ENCODE peak calls at places on chromosomes 3 and 15, in eight cellular contexts. C, R, A, H, D, T, L and U are unnamed samples.

GRCh38 chr3:162544246-162544645 is 1047.6 kb downstream of the OTOL1 start:
- DNase-seq in C (no peak), R (no peak), A (no peak), H (no peak), D (no peak), T (no peak), L (peak), U (no peak)

GRCh38 chr3:62041681-62042080 is 331.7 kb downstream of the FEZF2 start:
- DNase-seq in C (no peak), R (no peak), A (no peak), H (no peak), D (no peak), T (no peak), L (no peak), U (no peak)

GRCh38 chr3:112873632-112874031 is 27.0 kb upstream of the CD200R1L start:
- DNase-seq in C (no peak), R (no peak), A (no peak), H (no peak), D (no peak), T (no peak), L (no peak), U (no peak)

GRCh38 chr3:197522881-197523342 is 32.9 kb downstream of the BDH1 start:
- DNase-seq in C (no peak), R (no peak), A (no peak), H (no peak), D (peak), T (no peak), L (peak), U (no peak)

GRCh38 chr3:27713066-27713400 is 9.1 kb downstream of the EOMES start:
- DNase-seq in C (no peak), R (no peak), A (no peak), H (no peak), D (no peak), T (no peak), L (no peak), U (no peak)

GRCh38 chr3:13136426-13136825 is 63.2 kb upstream of the IQSEC1 start:
- DNase-seq in C (no peak), R (no peak), A (no peak), H (no peak), D (no peak), T (no peak), L (no peak), U (no peak)

GRCh38 chr15:67033012-67033411 is 32.4 kb upstream of the SMAD3 start:
- DNase-seq in C (no peak), R (no peak), A (no peak), H (no peak), D (no peak), T (no peak), L (no peak), U (no peak)

GRCh38 chr3:181695661-181696491 is 15.8 kb upstream of the SOX2 start:
- DNase-seq in C (no peak), R (no peak), A (no peak), H (no peak), D (no peak), T (peak), L (peak), U (no peak)

GRCh38 chr3:141656771-141657170 is 81.3 kb upstream of the RNF7 start:
- DNase-seq in C (no peak), R (no peak), A (no peak), H (no peak), D (no peak), T (peak), L (peak), U (no peak)

GRCh38 chr3:150495149-150495548 is 51.1 kb downstream of the SERP1 start:
- DNase-seq in C (no peak), R (no peak), A (no peak), H (no peak), D (no peak), T (no peak), L (no peak), U (no peak)

GRCh38 chr15:95812491-95812890 is 518.0 kb upstream of the NR2F2 start:
- DNase-seq in C (no peak), R (no peak), A (no peak), H (no peak), D (no peak), T (peak), L (peak), U (no peak)

GRCh38 chr3:59809016-59809415 is 759.2 kb upstream of the CFAP20DC start:
- DNase-seq in C (no peak), R (no peak), A (no peak), H (no peak), D (no peak), T (peak), L (peak), U (no peak)

GRCh38 chr15:72199721-72200212 is 2.2 kb upstream of the GRAMD2A start:
- DNase-seq in C (peak), R (peak), A (peak), H (no peak), D (peak), T (peak), L (peak), U (peak)

GRCh38 chr15:79728867-79729266 is 167.9 kb downstream of the MTHFS start:
- DNase-seq in C (no peak), R (no peak), A (no peak), H (no peak), D (no peak), T (no peak), L (no peak), U (no peak)

GRCh38 chr3:149579838-149580542 is 77.8 kb downstream of the WWTR1 start:
- DNase-seq in C (no peak), R (no peak), A (no peak), H (no peak), D (no peak), T (peak), L (peak), U (no peak)

GRCh38 chr3:183637106-183637486 is 1.7 kb downstream of the KLHL24 start:
- DNase-seq in C (no peak), R (no peak), A (no peak), H (no peak), D (no peak), T (no peak), L (no peak), U (no peak)

GRCh38 chr3:194257916-194258668 is 93.0 kb downstream of the CPN2 start:
- DNase-seq in C (no peak), R (no peak), A (no peak), H (no peak), D (no peak), T (no peak), L (no peak), U (no peak)

GRCh38 chr3:100257601-100258000 is 3.2 kb upstream of the TBC1D23 start:
- DNase-seq in C (no peak), R (no peak), A (no peak), H (no peak), D (no peak), T (peak), L (peak), U (no peak)

GRCh38 chr3:138862531-138862923 is 27.8 kb upstream of the PIK3CB start:
- DNase-seq in C (no peak), R (peak), A (peak), H (no peak), D (no peak), T (peak), L (peak), U (no peak)

GRCh38 chr3:5093786-5094185 is 28.3 kb upstream of the ARL8B start:
- DNase-seq in C (no peak), R (no peak), A (no peak), H (no peak), D (no peak), T (peak), L (no peak), U (no peak)

GRCh38 chr3:38487323-38487722 is 8.8 kb upstream of the EXOG start:
- DNase-seq in C (no peak), R (no peak), A (peak), H (no peak), D (no peak), T (no peak), L (no peak), U (no peak)

GRCh38 chr15:95857124-95857757 is 473.3 kb upstream of the NR2F2 start:
- DNase-seq in C (no peak), R (no peak), A (no peak), H (no peak), D (no peak), T (peak), L (no peak), U (no peak)

GRCh38 chr15:47750030-47750739 is 32.9 kb downstream of the SEMA6D start:
- DNase-seq in C (no peak), R (no peak), A (no peak), H (no peak), D (no peak), T (peak), L (peak), U (no peak)

GRCh38 chr3:193796089-193796488 is 203.1 kb downstream of the OPA1 start:
- DNase-seq in C (no peak), R (no peak), A (no peak), H (no peak), D (no peak), T (no peak), L (no peak), U (no peak)

GRCh38 chr15:81271761-81272644 is 51.9 kb downstream of the STARD5 start:
- DNase-seq in C (no peak), R (peak), A (no peak), H (no peak), D (no peak), T (no peak), L (no peak), U (no peak)

GRCh38 chr3:23921052-23921511 is 4.2 kb downstream of the RPL15 start:
- DNase-seq in C (no peak), R (no peak), A (no peak), H (no peak), D (no peak), T (no peak), L (no peak), U (no peak)

GRCh38 chr3:98551754-98552153 is 20.0 kb downstream of the GPR15 start:
- DNase-seq in C (no peak), R (no peak), A (no peak), H (no peak), D (no peak), T (no peak), L (no peak), U (no peak)

GRCh38 chr15:82103500-82103899 is 57.7 kb upstream of the MEX3B start:
- DNase-seq in C (no peak), R (no peak), A (no peak), H (no peak), D (no peak), T (no peak), L (no peak), U (no peak)

GRCh38 chr3:141575879-141576743 is 89.3 kb downstream of the RASA2 start:
- DNase-seq in C (no peak), R (no peak), A (no peak), H (no peak), D (no peak), T (peak), L (peak), U (no peak)

GRCh38 chr3:48919215-48920138 is 835 bp downstream of the ARIH2 start:
- DNase-seq in C (peak), R (peak), A (peak), H (no peak), D (no peak), T (peak), L (peak), U (no peak)

GRCh38 chr3:50523170-50523865 is 19.9 kb upstream of the CACNA2D2 start:
- DNase-seq in C (no peak), R (no peak), A (no peak), H (no peak), D (peak), T (no peak), L (no peak), U (no peak)

GRCh38 chr3:124800511-124801374 is 70.5 kb downstream of the UMPS start:
- DNase-seq in C (no peak), R (peak), A (peak), H (no peak), D (no peak), T (peak), L (peak), U (no peak)

GRCh38 chr3:81643721-81644120 is 117.7 kb downstream of the GBE1 start:
- DNase-seq in C (peak), R (no peak), A (no peak), H (no peak), D (no peak), T (peak), L (peak), U (no peak)
- TF ChIP-seq CTCF in C (peak), R (no peak), A (peak), H (no peak), D (peak), T (peak), L (peak), U (no peak)

GRCh38 chr3:33054100-33055097 is 42.5 kb downstream of the GLB1 start:
- DNase-seq in C (no peak), R (no peak), A (no peak), H (no peak), D (no peak), T (no peak), L (peak), U (no peak)
- TF ChIP-seq CTCF in C (no peak), R (no peak), A (no peak), H (no peak), D (no peak), T (no peak), L (no peak), U (no peak)

GRCh38 chr15:59622289-59622688 is 10.7 kb downstream of the GCNT3 start:
- DNase-seq in C (peak), R (no peak), A (peak), H (no peak), D (no peak), T (peak), L (peak), U (peak)
- TF ChIP-seq CTCF in C (peak), R (no peak), A (no peak), H (no peak), D (peak), T (peak), L (peak), U (no peak)

GRCh38 chr3:129625071-129625874 is 18.8 kb upstream of the PLXND1 start:
- DNase-seq in C (no peak), R (no peak), A (peak), H (no peak), D (peak), T (no peak), L (no peak), U (no peak)
- TF ChIP-seq CTCF in C (no peak), R (no peak), A (no peak), H (no peak), D (no peak), T (no peak), L (peak), U (no peak)

DNA sequence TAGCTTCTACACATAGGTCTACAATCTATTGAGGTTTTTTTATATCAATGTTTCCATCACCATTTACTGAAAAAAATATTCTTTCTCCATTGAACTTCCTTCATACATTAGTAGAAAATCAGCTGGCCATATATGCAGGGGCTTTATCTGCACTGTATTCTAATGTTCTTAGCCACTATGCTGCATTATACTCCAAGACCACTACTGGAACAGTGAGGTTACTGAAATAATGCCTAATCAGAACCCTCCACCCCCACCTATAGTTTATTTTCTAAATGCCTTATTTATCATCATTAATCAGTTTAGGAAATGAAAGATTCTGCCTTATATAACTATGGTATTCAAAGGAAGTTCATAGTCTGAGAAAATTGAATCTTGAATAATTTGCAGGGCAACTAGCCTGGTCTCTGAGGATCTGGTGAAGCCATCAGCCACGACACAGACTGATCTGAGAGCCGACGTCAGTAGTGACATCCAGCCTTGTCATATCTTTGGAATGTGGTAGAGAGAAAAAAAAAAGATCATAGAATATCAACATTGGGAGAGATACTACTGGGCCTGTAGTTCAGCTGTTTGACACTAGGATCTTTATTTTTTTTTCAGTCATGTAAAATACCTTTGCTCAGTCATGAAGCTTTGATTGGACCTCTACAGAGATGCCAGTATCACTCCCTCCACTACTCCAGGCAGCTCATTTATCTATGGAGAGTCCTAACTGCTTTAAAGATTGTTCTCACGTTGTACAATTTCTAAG is 66.6 kb downstream of the P3H2 start:
- DNase-seq in C (peak), R (no peak), A (no peak), H (no peak), D (no peak), T (peak), L (peak), U (no peak)
- TF ChIP-seq CTCF in C (peak), R (no peak), A (no peak), H (peak), D (no peak), T (no peak), L (peak), U (no peak)

DNA sequence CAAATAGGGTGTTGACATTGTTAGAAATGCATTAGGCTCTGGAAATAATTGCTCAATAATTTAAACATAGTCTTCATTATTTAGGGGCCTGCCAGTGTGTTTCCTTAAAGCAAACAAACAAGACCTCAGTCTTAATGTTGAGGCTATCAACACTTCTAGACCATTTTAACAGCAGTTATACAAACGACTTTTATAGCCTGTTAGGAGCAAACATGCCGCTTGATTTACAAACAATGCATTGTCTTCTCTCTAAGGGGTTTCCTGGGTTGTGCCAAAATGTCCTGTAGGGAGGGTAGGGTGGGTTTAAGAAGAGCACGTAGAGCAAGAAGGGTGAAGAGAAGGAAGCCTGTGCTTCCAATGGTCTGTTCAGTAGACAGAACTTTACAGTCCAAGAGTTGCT is 53.7 kb downstream of the TPRG1 start:
- DNase-seq in C (no peak), R (no peak), A (no peak), H (no peak), D (no peak), T (no peak), L (no peak), U (no peak)
- TF ChIP-seq CTCF in C (no peak), R (no peak), A (no peak), H (no peak), D (no peak), T (no peak), L (no peak), U (no peak)

GRCh38 chr15:99962006-99962561 is 228.8 kb upstream of the LYSMD4 start:
- DNase-seq in C (no peak), R (no peak), A (peak), H (no peak), D (no peak), T (no peak), L (no peak), U (no peak)
- TF ChIP-seq CTCF in C (no peak), R (no peak), A (no peak), H (no peak), D (no peak), T (no peak), L (no peak), U (no peak)

GRCh38 chr15:68896178-68896577 is 34.1 kb upstream of the SPESP1 start:
- DNase-seq in C (no peak), R (no peak), A (no peak), H (no peak), D (no peak), T (no peak), L (no peak), U (no peak)
- TF ChIP-seq CTCF in C (no peak), R (no peak), A (no peak), H (no peak), D (no peak), T (no peak), L (no peak), U (no peak)

GRCh38 chr3:58422756-58423324 is 10.8 kb downstream of the PDHB start:
- DNase-seq in C (peak), R (no peak), A (no peak), H (no peak), D (no peak), T (peak), L (peak), U (no peak)
- TF ChIP-seq CTCF in C (peak), R (no peak), A (no peak), H (no peak), D (no peak), T (peak), L (peak), U (no peak)